ENCODE peak calls at places on chromosomes 1 and 21, in eight cellular contexts. T is CD4-positive, CD25-positive, alpha-beta regulatory T cell; H is H1; O is GM12878; V is BE2C; M is tibial nerve; B is mammary epithelial cell; K is CD8-positive, alpha-beta memory T cell. Q is an unnamed sample.
A peak's percentile ranks its signal among the peaks of the same experiment; 100 is the strongest.

GRCh38 chr21:45377325-45377709 is 27.6 kb upstream of the COL18A1 start:
- DNase-seq in T (no peak), H (no peak), O (no peak), V (no peak), M (no peak), B (no peak), K (no peak), Q (peak; percentile 55)

GRCh38 chr1:228150021-228150457 is 309 bp downstream of the GJC2 start:
- DNase-seq in T (no peak), H (no peak), O (no peak), V (peak; percentile 14), M (no peak), B (no peak), K (no peak), Q (no peak)

GRCh38 chr1:23330846-23331245 is 13.2 kb downstream of the HNRNPR start:
- DNase-seq in T (no peak), H (no peak), O (no peak), V (no peak), M (no peak), B (no peak), K (no peak), Q (no peak)

GRCh38 chr1:214970016-214970415 is 112.5 kb upstream of the KCNK2 start:
- DNase-seq in T (no peak), H (no peak), O (no peak), V (no peak), M (no peak), B (no peak), K (no peak), Q (no peak)

GRCh38 chr1:160761886-160762285 is 22.8 kb downstream of the SLAMF7 start:
- DNase-seq in T (no peak), H (no peak), O (no peak), V (no peak), M (no peak), B (peak; percentile 73), K (no peak), Q (no peak)

GRCh38 chr1:40078512-40079333 is 18.3 kb downstream of the PPT1 start:
- DNase-seq in T (peak; percentile 60), H (no peak), O (no peak), V (peak; percentile 44), M (peak; percentile 55), B (peak; percentile 55), K (peak; percentile 33), Q (peak; percentile 55)

GRCh38 chr1:145858238-145858936 is 494 bp downstream of the PIAS3 start:
- DNase-seq in T (no peak), H (peak; percentile 43), O (no peak), V (peak; percentile 81), M (peak; percentile 63), B (peak; percentile 43), K (no peak), Q (peak; percentile 40)

GRCh38 chr1:168220470-168220871 is 5.3 kb upstream of the SFT2D2 start:
- DNase-seq in T (no peak), H (no peak), O (no peak), V (no peak), M (no peak), B (no peak), K (no peak), Q (no peak)

GRCh38 chr1:121522061-121522759 is 337.4 kb downstream of the SRGAP2C start:
- DNase-seq in T (no peak), H (no peak), O (no peak), V (no peak), M (no peak), B (no peak), K (no peak), Q (no peak)

GRCh38 chr1:247145279-247145678 is 26.5 kb downstream of the ZNF124 start:
- DNase-seq in T (no peak), H (peak; percentile 17), O (no peak), V (no peak), M (no peak), B (no peak), K (no peak), Q (no peak)
- H3K9me3 ChIP-seq in T (peaks cover 93% of the 10 kb centered on the region), H (peaks cover 40% of the 10 kb centered on the region), O (peaks cover 44% of the 10 kb centered on the region), V (no peaks in the 10 kb centered on the region), M (peaks cover 71% of the 10 kb centered on the region), B (peaks cover 52% of the 10 kb centered on the region), K (peaks cover 78% of the 10 kb centered on the region), Q (peaks cover 49% of the 10 kb centered on the region)

GRCh38 chr1:6241887-6242740 is 1.9 kb upstream of the HES3 start:
- DNase-seq in T (no peak), H (no peak), O (no peak), V (no peak), M (no peak), B (no peak), K (no peak), Q (no peak)
- H3K4me3 ChIP-seq in T (no peak overlapping the region), H (no peak overlapping the region), O (no peak overlapping the region), V (no peak overlapping the region), M (no peak overlapping the region), B (no peak overlapping the region), K (no peak overlapping the region), Q (no peak overlapping the region)

DNA sequence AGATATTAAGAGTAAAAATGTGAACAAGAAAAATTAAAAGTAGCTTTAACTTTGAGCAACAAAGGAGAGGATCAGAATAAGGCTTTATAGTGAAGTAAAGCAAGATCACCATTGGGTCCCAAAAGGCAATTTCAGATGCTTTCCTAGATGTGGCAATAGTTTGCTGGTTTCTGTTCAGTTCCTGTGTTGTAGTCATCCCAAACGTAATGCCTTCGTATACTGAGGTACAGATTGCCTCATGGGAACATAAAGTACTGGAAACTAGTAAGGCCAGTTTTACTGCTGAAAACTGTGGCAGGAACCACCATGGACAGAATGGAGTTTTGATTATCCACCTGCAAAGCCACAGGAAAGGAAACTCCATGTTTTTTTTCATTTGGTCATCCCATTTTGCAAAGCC is 283.5 kb upstream of the SGIP1 start:
- DNase-seq in T (no peak), H (no peak), O (no peak), V (no peak), M (no peak), B (peak; percentile 79), K (no peak), Q (no peak)
- H3K9me3 ChIP-seq in T (no peaks in the 10 kb centered on the region), H (no peaks in the 10 kb centered on the region), O (no peaks in the 10 kb centered on the region), V (no peaks in the 10 kb centered on the region), M (no peaks in the 10 kb centered on the region), B (no peaks in the 10 kb centered on the region), K (no peaks in the 10 kb centered on the region), Q (no peaks in the 10 kb centered on the region)

GRCh38 chr1:222892137-222892763 is 77.4 kb downstream of the DISP1 start:
- DNase-seq in T (no peak), H (no peak), O (no peak), V (no peak), M (no peak), B (no peak), K (no peak), Q (no peak)
- H3K4me3 ChIP-seq in T (no peak overlapping the region), H (no peak overlapping the region), O (no peak overlapping the region), V (no peak overlapping the region), M (no peak overlapping the region), B (no peak overlapping the region), K (no peak overlapping the region), Q (no peak overlapping the region)